ENCODE peak calls at places on chromosomes 13 and 19, in four cellular contexts. I, L, Q and O are unnamed samples.

GRCh38 chr13:32125746-32126145 is 94.2 kb downstream of the FRY start:
- DNase-seq in L (no peak), I (no peak), Q (no peak), O (no peak)

GRCh38 chr13:60396008-60396782 is 825 bp upstream of the TDRD3 start:
- DNase-seq in L (peak), Q (peak), I (peak), O (peak)

GRCh38 chr13:92473736-92474465 is 752.7 kb upstream of the GPC6 start:
- DNase-seq in I (no peak), Q (no peak), L (no peak), O (no peak)

GRCh38 chr13:25286308-25286968 is 850 bp downstream of the MTMR6 start:
- DNase-seq in I (no peak), L (peak), Q (no peak), O (no peak)

GRCh38 chr13:112783946-112784500 is 94.2 kb downstream of the ATP11A start:
- DNase-seq in L (no peak), Q (no peak), I (no peak), O (no peak)

GRCh38 chr13:84366484-84366883 is 484.2 kb upstream of the SLITRK1 start:
- DNase-seq in Q (no peak), I (no peak), L (no peak), O (no peak)

GRCh38 chr13:30881191-30881651 is 24.9 kb upstream of the MEDAG start:
- DNase-seq in I (no peak), Q (no peak), L (no peak), O (no peak)

GRCh38 chr13:90868321-90868920 is 479.1 kb upstream of the MIR17HG start:
- DNase-seq in L (peak), Q (peak), I (no peak), O (no peak)

GRCh38 chr19:3606690-3607289 is at the start of gene TBXA2R:
- DNase-seq in L (no peak), I (peak), Q (peak), O (no peak)

GRCh38 chr13:26971990-26972888 is 199.4 kb downstream of the USP12 start:
- DNase-seq in I (no peak), L (peak), Q (peak), O (no peak)

GRCh38 chr19:49862411-49863253 is 4.7 kb downstream of the PNKP start:
- DNase-seq in I (no peak), Q (no peak), L (peak), O (no peak)

GRCh38 chr13:109160887-109161669 is 531.7 kb downstream of the MYO16 start:
- DNase-seq in I (no peak), L (peak), Q (no peak), O (no peak)

GRCh38 chr19:12478234-12478941 is 6.2 kb downstream of the ZNF709 start:
- DNase-seq in Q (no peak), L (no peak), I (no peak), O (no peak)

GRCh38 chr13:114119196-114119595 is 13.2 kb downstream of the RASA3 start:
- DNase-seq in L (no peak), I (no peak), Q (no peak), O (no peak)

GRCh38 chr19:36113895-36114762 is 546 bp downstream of the POLR2I start:
- DNase-seq in L (peak), I (no peak), Q (peak), O (no peak)

GRCh38 chr13:77915676-77916075 is 3.0 kb downstream of the EDNRB start:
- DNase-seq in Q (no peak), L (no peak), I (no peak), O (no peak)
- H3K4me3 ChIP-seq in Q (no peak), L (no peak), I (no peak), O (no peak)

GRCh38 chr19:13902993-13903555 is 2.8 kb downstream of the BRME1 start:
- DNase-seq in I (no peak), L (peak), Q (no peak), O (no peak)
- TF ChIP-seq CTCF in I (peak), L (peak), Q (no peak), O (no peak)

GRCh38 chr19:17948474-17948966 is 15.7 kb downstream of the CCDC124 start:
- DNase-seq in I (no peak), L (no peak), Q (peak), O (no peak)

GRCh38 chr19:17950310-17951150 is 16.4 kb upstream of the KCNN1 start:
- DNase-seq in Q (no peak), L (no peak), I (peak), O (no peak)

GRCh38 chr19:17948967-17949930 is 16.4 kb downstream of the CCDC124 start:
- DNase-seq in I (no peak), Q (no peak), L (no peak), O (no peak)

GRCh38 chr19:17951151-17952040 is 15.5 kb upstream of the KCNN1 start:
- DNase-seq in Q (no peak), I (no peak), L (peak), O (no peak)

GRCh38 chr19:17949956-17950309 is 17.0 kb upstream of the KCNN1 start:
- DNase-seq in Q (no peak), I (no peak), L (no peak), O (no peak)
- H3K4me3 ChIP-seq in Q (no peak), I (no peak), L (peak), O (no peak)

GRCh38 chr13:97264663-97265062 is 42.5 kb downstream of the MBNL2 start:
- DNase-seq in Q (no peak), L (no peak), I (no peak), O (no peak)
- TF ChIP-seq CTCF in Q (no peak), L (no peak), I (no peak), O (no peak)

DNA sequence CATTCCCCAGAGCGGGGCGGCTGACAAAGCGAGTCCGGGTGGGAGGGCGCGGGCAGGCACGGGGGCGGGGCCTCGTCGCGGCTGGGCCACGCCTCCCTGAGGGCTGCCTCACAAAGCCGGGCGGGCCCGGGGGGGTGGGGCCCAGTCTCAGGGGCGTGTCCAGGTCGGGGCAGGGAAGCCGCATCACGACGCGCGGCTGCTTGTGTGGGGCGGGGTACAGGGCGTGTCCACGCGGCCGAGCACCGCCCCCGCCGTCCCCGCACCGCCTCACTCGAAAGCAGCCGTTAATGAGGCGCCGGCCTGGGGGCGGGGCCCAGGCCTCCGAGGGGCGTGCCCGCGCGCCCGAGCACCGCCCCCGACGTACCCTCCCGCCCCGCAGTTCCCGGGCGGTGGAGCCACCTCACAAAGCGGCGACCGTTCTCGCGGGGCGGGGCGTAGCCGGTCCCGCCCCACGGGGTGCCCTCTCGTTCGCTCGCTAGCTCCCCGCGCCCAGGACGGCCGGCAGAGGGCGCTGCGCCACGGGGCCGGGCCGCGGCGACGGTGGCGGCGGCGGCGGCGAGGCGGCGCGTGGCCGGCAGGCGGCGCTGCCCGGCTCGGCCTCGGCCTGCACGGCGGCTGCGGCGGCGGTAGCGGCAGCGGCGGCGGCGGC is at the start of gene CARM1:
- DNase-seq in L (peak), I (peak), Q (peak), O (peak)
- H3K4me3 ChIP-seq in L (peak), I (peak), Q (peak), O (peak)

DNA sequence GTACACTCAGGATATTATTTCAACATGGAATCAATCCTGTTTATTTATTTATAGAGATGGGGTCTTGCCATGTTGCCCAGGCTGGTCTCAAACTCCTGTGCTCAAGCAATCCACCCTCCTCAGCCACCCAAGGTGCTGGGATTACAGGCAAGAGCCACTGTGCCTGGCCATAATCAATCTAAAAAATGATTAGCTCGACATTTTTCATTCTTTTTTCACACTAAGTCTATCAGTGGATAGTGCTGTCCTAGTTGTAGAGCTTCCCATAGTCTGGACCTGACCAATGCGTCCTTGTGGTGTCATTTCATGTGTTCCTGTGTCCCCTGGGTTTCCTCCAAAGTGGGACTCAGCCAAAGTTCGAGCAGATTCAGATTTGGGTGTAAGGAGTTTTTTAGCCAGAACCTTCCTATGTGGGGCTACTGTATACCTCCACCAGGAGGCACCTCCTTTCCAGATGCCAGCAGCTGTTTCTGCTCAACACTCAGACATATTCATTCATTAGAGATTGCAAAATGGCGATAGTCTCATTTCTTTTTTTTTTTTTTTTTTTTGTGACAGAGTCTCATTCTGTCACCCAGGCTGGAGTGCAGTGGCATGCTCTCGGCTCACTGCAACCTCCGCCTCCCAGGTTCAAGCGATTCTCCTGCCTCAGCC is 61.1 kb downstream of the MAP4K1 start:
- DNase-seq in Q (no peak), L (peak), I (no peak), O (no peak)
- TF ChIP-seq CTCF in Q (no peak), L (peak), I (no peak), O (no peak)

GRCh38 chr19:51166846-51167490 is 24.9 kb downstream of the SIGLEC7 start:
- DNase-seq in I (peak), L (peak), Q (no peak), O (no peak)
- H3K4me3 ChIP-seq in I (peak), L (peak), Q (no peak), O (no peak)

GRCh38 chr19:16441661-16442071 is 30.1 kb downstream of the EPS15L1 start:
- DNase-seq in Q (no peak), I (no peak), L (no peak), O (no peak)

GRCh38 chr19:16435999-16436650 is 35.6 kb downstream of the EPS15L1 start:
- DNase-seq in Q (no peak), I (no peak), L (peak), O (no peak)

GRCh38 chr19:16435238-16435911 is 36.4 kb downstream of the EPS15L1 start:
- DNase-seq in L (no peak), Q (no peak), I (peak), O (no peak)

GRCh38 chr19:16433986-16434385 is 37.8 kb downstream of the EPS15L1 start:
- DNase-seq in L (no peak), I (no peak), Q (no peak), O (no peak)

DNA sequence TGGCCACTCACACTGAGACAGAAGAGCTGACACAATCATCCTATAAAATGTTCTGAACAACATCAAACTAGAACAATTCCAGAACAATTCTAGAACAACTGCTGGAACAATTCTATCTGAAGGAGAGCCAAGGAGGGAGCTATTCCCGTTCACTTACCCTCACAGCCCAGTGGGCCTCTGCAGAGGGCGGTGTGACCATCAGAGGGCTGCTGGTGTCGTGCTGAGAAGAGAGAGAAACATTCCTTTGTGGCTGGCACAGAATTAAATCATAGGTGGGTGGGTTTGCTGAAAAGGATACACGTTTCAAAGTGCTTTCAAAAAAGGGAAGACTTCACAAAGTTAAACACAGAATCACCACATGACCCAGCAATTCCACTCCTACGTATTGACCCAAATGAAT is 35.0 kb downstream of the EPS15L1 start:
- DNase-seq in Q (no peak), L (no peak), I (no peak), O (no peak)
- TF ChIP-seq CTCF in Q (no peak), L (no peak), I (no peak), O (no peak)

DNA sequence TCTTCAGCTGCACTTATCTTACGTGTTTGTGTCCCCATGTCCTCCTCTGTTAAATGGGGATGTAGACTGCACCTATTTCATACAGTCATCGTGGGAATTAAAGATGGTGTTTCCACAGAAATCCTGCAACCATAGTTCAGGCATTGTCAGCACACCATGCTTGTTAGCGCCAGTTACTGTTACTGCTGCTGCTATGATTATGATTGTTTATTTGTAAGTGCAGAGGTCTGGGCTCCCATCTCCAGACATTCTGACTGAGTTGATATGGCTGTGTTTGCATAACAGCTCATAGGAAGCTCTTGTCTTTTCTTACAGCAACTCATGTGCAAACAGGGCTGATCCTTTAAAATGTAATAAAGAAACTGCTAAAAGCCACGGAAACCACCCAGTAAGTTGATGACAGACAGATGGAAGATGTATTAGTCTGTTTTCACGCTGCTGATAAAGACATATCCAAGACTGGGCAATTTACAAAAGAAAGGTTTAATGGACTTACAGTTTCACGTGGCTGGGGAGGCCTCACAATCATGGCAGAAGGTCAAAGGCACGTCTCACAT is 1.8 kb downstream of the ZSCAN5A start:
- DNase-seq in Q (no peak), L (peak), I (no peak), O (no peak)
- H3K4me3 ChIP-seq in Q (no peak), L (no peak), I (no peak), O (no peak)

GRCh38 chr13:52461265-52461664 is 6.0 kb downstream of the CKAP2 start:
- DNase-seq in Q (no peak), L (peak), I (no peak), O (no peak)
- TF ChIP-seq CTCF in Q (no peak), L (no peak), I (no peak), O (no peak)